ENCODE peak calls at places on chromosomes 4 and X, in eight cellular contexts. S is SK-N-SH, D is GM23338, N is endothelial cell of umbilical vein, A is upper lobe of left lung, Z is spleen, J is stomach, F is HepG2. X is an unnamed sample.

GRCh38 chr4:122050836-122051235 is 99.0 kb upstream of the TRPC3 start:
- DNase-seq in S (no peak), D (no peak), N (no peak), A (no peak), Z (no peak), J (no peak), F (no peak), X (no peak)

GRCh38 chrX:124028177-124028576 is 66.7 kb downstream of the STAG2 start:
- DNase-seq in S (no peak), D (no peak), N (no peak), A (no peak), Z (no peak), J (no peak), F (no peak), X (no peak)

GRCh38 chr4:185859106-185859505 is 47.1 kb upstream of the SORBS2 start:
- DNase-seq in S (no peak), D (no peak), N (peak; percentile 74), A (no peak), Z (no peak), J (no peak), F (no peak), X (no peak)

GRCh38 chr4:3304831-3305609 is 12.2 kb downstream of the RGS12 start:
- DNase-seq in S (peak; percentile 76), D (no peak), N (peak; percentile 76), A (no peak), Z (peak; percentile 59), J (no peak), F (no peak), X (no peak)

GRCh38 chrX:133653363-133653762 is 238.1 kb upstream of the GPC4 start:
- DNase-seq in S (no peak), D (no peak), N (no peak), A (no peak), Z (no peak), J (no peak), F (no peak), X (no peak)

GRCh38 chr4:15043226-15043625 is 40.9 kb downstream of the CPEB2 start:
- DNase-seq in S (peak; percentile 19), D (peak; percentile 27), N (no peak), A (no peak), Z (no peak), J (no peak), F (peak; percentile 24), X (no peak)

GRCh38 chrX:139877710-139878414 is 55.0 kb downstream of the ATP11C start:
- DNase-seq in S (no peak), D (no peak), N (no peak), A (no peak), Z (no peak), J (no peak), F (no peak), X (no peak)

GRCh38 chr4:89298160-89298559 is 9.4 kb downstream of the GPRIN3 start:
- DNase-seq in S (no peak), D (peak; percentile 9), N (no peak), A (no peak), Z (no peak), J (no peak), F (no peak), X (no peak)

GRCh38 chr4:55177461-55177860 is 52.1 kb upstream of the KDR start:
- DNase-seq in S (no peak), D (no peak), N (no peak), A (no peak), Z (no peak), J (no peak), F (no peak), X (no peak)

GRCh38 chr4:18294846-18295245 is 273.3 kb upstream of the LCORL start:
- DNase-seq in S (no peak), D (no peak), N (no peak), A (no peak), Z (no peak), J (no peak), F (no peak), X (no peak)

GRCh38 chr4:34974313-34974680 is 1270.0 kb downstream of the ARAP2 start:
- DNase-seq in S (no peak), D (no peak), N (no peak), A (no peak), Z (no peak), J (no peak), F (no peak), X (no peak)

GRCh38 chrX:23826653-23827052 is 43.7 kb downstream of the SAT1 start:
- DNase-seq in S (no peak), D (no peak), N (no peak), A (no peak), Z (peak; percentile 27), J (no peak), F (peak; percentile 41), X (no peak)

GRCh38 chr4:118265312-118266144 is 87.3 kb downstream of the PRSS12 start:
- DNase-seq in S (peak; percentile 71), D (peak; percentile 60), N (no peak), A (peak; percentile 90), Z (peak; percentile 74), J (peak; percentile 51), F (peak; percentile 7), X (peak; percentile 27)

GRCh38 chr4:53990641-53991040 is 73.8 kb downstream of the CHIC2 start:
- DNase-seq in S (no peak), D (no peak), N (peak; percentile 38), A (no peak), Z (no peak), J (no peak), F (no peak), X (no peak)
- H3K27ac ChIP-seq in S (no peak overlapping the region), D (no peak overlapping the region), N (no peak overlapping the region), A (no peak overlapping the region), Z (no peak overlapping the region), J (no peak overlapping the region), F (no peak overlapping the region), X (no peak overlapping the region)

DNA sequence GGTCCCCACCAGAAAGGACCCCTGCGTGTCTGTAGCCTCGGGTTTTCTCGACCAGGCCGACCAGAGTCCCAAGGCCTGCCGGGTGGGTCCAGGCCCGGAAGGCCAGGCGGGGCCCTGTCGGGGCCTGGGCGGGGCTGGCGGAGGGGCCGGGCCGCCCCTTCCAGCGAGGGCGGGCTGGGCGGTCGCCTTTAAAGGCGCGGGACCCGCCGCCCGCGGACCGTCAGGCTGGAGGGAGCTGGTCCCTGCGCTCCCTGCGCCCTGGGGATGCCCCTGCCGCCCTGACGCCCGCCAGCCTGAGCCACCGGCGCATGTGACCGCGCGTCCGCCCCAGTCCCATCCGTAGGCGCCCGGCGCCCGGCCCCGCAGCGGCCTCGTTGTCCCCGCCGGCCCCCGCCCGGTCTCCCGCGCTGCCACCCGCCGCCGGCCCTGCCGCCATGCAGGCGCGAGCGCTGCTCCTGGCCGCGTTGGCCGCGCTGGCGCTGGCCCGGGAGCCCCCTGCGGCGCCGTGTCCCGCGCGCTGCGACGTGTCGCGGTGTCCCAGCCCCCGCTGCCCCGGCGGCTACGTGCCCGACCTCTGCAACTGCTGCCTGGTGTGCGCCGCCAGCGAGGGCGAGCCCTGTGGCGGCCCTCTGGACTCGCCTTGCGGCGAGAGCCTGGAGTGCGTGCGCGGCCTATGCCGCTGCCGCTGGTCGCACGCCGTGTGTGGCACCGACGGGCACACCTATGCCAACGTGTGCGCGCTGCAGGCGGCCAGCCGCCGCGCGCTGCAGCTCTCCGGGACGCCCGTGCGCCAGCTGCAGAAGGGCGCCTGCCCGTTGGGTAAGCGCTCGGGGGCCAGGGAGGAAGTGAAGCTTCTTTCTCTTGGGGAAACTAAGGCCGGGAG is at the start of gene HTRA3:
- DNase-seq in S (no peak), D (peak; percentile 74), N (peak; percentile 51), A (peak; percentile 92), Z (no peak), J (peak; percentile 28), F (no peak), X (no peak)
- TF ChIP-seq POLR2AphosphoS5 in S (no peak), D (peak; percentile 47), N (peak; percentile 68), A (peak; percentile 58), Z (no peak), J (peak; percentile 14), F (no peak), X (no peak)

GRCh38 chr4:76585897-76586360 is 150.9 kb downstream of the SHROOM3 start:
- DNase-seq in S (no peak), D (peak; percentile 96), N (peak; percentile 62), A (peak; percentile 93), Z (peak; percentile 81), J (peak; percentile 95), F (peak; percentile 7), X (peak; percentile 95)

GRCh38 chr4:76585270-76585669 is 150.2 kb downstream of the SHROOM3 start:
- DNase-seq in S (no peak), D (peak; percentile 40), N (no peak), A (no peak), Z (no peak), J (no peak), F (no peak), X (no peak)

GRCh38 chr4:76582817-76583087 is 147.7 kb downstream of the SHROOM3 start:
- DNase-seq in S (peak; percentile 74), D (no peak), N (no peak), A (no peak), Z (no peak), J (no peak), F (no peak), X (no peak)

GRCh38 chr4:76582074-76582816 is 147.2 kb downstream of the SHROOM3 start:
- DNase-seq in S (peak; percentile 78), D (no peak), N (no peak), A (no peak), Z (no peak), J (no peak), F (no peak), X (no peak)

GRCh38 chr4:76584235-76585152 is 149.5 kb downstream of the SHROOM3 start:
- DNase-seq in S (no peak), D (no peak), N (no peak), A (no peak), Z (no peak), J (no peak), F (no peak), X (no peak)
- H3K27ac ChIP-seq in S (peak overlapping the region; percentile 5), D (no peak overlapping the region), N (no peak overlapping the region), A (peak overlapping the region; percentile 0), Z (peak overlapping the region; percentile 35), J (no peak overlapping the region), F (no peak overlapping the region), X (peak overlapping the region; percentile 88)

GRCh38 chr4:174828845-174829701 is at the start of gene GLRA3:
- DNase-seq in S (peak; percentile 79), D (peak; percentile 99), N (no peak), A (peak; percentile 86), Z (peak; percentile 81), J (peak; percentile 36), F (peak; percentile 11), X (no peak)
- TF ChIP-seq POLR2AphosphoS5 in S (no peak), D (peak; percentile 63), N (no peak), A (no peak), Z (no peak), J (no peak), F (no peak), X (no peak)